ENCODE peak calls at places on chromosomes 11 and 22, in four cellular contexts. B is GM12891, K is HL-60, C is K562. E is an unnamed sample.

GRCh38 chr11:129451524-129451923 is 75.9 kb downstream of the BARX2 start:
- DNase-seq in B (no peak), K (no peak), C (no peak), E (no peak)

GRCh38 chr11:2521681-2522630 is 77.1 kb downstream of the KCNQ1 start:
- DNase-seq in B (peak; percentile 14), K (no peak), C (no peak), E (no peak)

GRCh38 chr22:48714231-48714630 is 1113.4 kb downstream of the BRD1 start:
- DNase-seq in B (no peak), K (no peak), C (no peak), E (no peak)

GRCh38 chr11:7890417-7891179 is 40.5 kb downstream of the OR10A6 start:
- DNase-seq in B (no peak), K (no peak), C (no peak), E (no peak)

GRCh38 chr11:22976146-22976545 is 115.9 kb upstream of the CCDC179 start:
- DNase-seq in B (no peak), K (peak; percentile 41), C (no peak), E (no peak)

GRCh38 chr11:10564692-10565318 is 3.7 kb downstream of the LYVE1 start:
- DNase-seq in B (no peak), K (no peak), C (peak; percentile 25), E (no peak)

GRCh38 chr11:30364139-30364875 is 41.4 kb downstream of the ARL14EP start:
- DNase-seq in B (no peak), K (no peak), C (peak; percentile 49), E (no peak)

GRCh38 chr11:105179542-105180278 is 40.1 kb upstream of the CARD18 start:
- DNase-seq in B (no peak), K (no peak), C (no peak), E (no peak)

GRCh38 chr11:58334708-58335107 is 24.2 kb downstream of the OR5B17 start:
- DNase-seq in B (no peak), K (no peak), C (no peak), E (no peak)

GRCh38 chr11:61762798-61763197 is 10.4 kb downstream of the MYRF start:
- DNase-seq in B (no peak), K (no peak), C (no peak), E (no peak)
- TF ChIP-seq SPI1 in B (no peak), K (no peak), C (no peak), E (no peak)

GRCh38 chr22:42932857-42933782 is 76.0 kb upstream of the ARFGAP3 start:
- DNase-seq in B (peak; percentile 56), K (no peak), C (peak; percentile 47), E (peak; percentile 71)

GRCh38 chr22:42932197-42932519 is 75.1 kb upstream of the ARFGAP3 start:
- DNase-seq in B (no peak), K (no peak), C (no peak), E (no peak)

GRCh38 chr22:42934338-42934737 is 77.3 kb upstream of the ARFGAP3 start:
- DNase-seq in B (no peak), K (no peak), C (no peak), E (no peak)

GRCh38 chr22:42931421-42932196 is 74.5 kb upstream of the ARFGAP3 start:
- DNase-seq in B (no peak), K (no peak), C (no peak), E (peak; percentile 79)

DNA sequence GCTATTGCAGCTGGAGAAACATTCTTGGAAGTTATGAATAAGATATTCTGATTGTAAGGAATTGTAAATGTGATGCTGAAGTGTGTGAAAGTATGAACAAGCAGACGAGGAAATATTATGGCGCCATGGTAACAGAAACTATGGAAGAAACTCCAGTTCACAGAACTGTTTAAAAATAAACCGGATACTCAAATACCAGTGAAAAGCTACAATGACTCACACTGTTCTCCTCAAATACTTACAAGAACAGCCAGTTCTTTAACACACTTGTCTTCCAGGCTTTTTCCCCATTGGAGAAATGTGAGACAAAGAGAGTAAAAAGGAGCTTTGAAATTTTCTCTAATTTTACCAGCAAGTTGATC is 76.7 kb upstream of the ARFGAP3 start:
- DNase-seq in B (no peak), K (no peak), C (no peak), E (no peak)
- TF ChIP-seq SPI1 in B (no peak), K (no peak), C (no peak), E (no peak)

GRCh38 chr11:117282956-117283355 is 8.2 kb upstream of the BACE1-AS start:
- DNase-seq in B (no peak), K (no peak), C (no peak), E (no peak)

GRCh38 chr11:117284053-117284452 is 7.1 kb upstream of the BACE1-AS start:
- DNase-seq in B (no peak), K (no peak), C (no peak), E (no peak)

GRCh38 chr11:117281869-117282268 is 9.3 kb upstream of the BACE1-AS start:
- DNase-seq in B (no peak), K (no peak), C (no peak), E (no peak)

GRCh38 chr11:117279711-117280376 is 11.3 kb upstream of the BACE1-AS start:
- DNase-seq in B (no peak), K (no peak), C (no peak), E (no peak)

GRCh38 chr11:117281159-117281558 is 10.0 kb upstream of the BACE1-AS start:
- DNase-seq in B (no peak), K (no peak), C (no peak), E (no peak)
- TF ChIP-seq SPI1 in B (no peak), K (no peak), C (no peak), E (no peak)

DNA sequence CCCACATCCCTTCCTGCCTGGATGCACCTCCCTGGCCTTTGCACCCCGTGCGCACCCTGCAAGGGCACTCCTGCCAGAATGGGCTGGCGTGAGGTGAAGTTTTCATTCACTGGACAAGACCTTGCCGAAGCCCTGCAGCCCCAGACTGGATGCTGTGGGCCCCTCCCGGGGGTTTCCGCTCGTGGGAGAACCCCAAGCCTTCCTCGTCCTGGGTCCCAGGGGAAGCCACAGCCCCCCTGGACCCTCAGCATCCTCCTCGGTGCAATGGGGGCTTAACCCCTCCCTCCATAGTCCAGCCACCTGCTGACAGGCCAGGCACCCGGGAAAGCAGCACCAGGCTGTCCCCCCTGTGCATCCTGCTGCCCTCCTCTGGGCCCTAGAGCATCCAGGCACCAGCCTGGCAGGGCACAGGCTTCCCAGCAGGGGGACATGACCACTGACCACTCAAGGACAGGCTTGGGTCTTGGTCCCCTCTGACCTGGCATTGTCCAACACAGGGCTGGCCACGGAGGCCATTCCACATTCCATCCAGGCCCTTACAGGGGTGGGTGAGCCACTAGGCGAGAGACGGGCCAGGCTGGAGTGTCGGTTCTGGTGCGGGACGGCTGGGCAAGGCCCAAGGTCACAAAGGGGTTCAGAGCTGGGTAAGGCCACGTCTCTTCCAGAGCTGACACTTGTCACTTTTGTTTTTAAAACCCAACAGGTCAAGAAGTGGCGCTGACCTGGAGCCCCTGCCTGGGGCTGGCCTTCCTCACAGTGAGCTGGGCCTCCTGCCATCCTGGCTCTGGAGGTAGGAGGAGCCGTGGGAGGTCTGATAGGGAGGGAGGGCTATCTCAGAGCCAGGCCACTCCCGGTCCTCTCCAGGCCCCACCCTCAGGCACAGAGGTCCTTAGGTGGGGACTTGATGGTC is 41.5 kb upstream of the PPARA start:
- DNase-seq in B (no peak), K (no peak), C (peak; percentile 58), E (no peak)
- TF ChIP-seq SPI1 in B (no peak), K (no peak), C (no peak), E (no peak)

GRCh38 chr11:69745201-69745600 is 29.9 kb downstream of the FGF4 start:
- DNase-seq in B (no peak), K (no peak), C (no peak), E (no peak)
- TF ChIP-seq SPI1 in B (no peak), K (no peak), C (no peak), E (no peak)

GRCh38 chr11:15580775-15581095 is 466.0 kb downstream of the INSC start:
- DNase-seq in B (no peak), K (no peak), C (no peak), E (no peak)
- TF ChIP-seq SPI1 in B (no peak), K (no peak), C (no peak), E (no peak)

GRCh38 chr22:28425211-28425610 is 254.4 kb downstream of the TTC28 start:
- DNase-seq in B (no peak), K (no peak), C (no peak), E (no peak)
- TF ChIP-seq SPI1 in B (no peak), K (no peak), C (no peak), E (no peak)